ENCODE peak calls at places on chromosomes 12 and 14, in five cellular contexts. Z is H9, M is H1, H is IMR-90, N is neuronal stem cell. D is an unnamed sample.
A peak's percentile ranks its signal among the peaks of the same experiment; 100 is the strongest.

GRCh38 chr12:53173085-53173715 is 7.3 kb upstream of the ZNF740 start:
- DNase-seq in N (no peak), M (no peak), Z (no peak), H (peak; percentile 53), D (no peak)

GRCh38 chr14:38073641-38074040 is 134.1 kb upstream of the SSTR1 start:
- DNase-seq in M (no peak), H (no peak), Z (no peak), N (no peak), D (no peak)

GRCh38 chr12:54217774-54218221 is 29.0 kb upstream of the SMUG1 start:
- DNase-seq in H (no peak), M (peak; percentile 86), N (no peak), Z (peak; percentile 93), D (peak; percentile 83)

GRCh38 chr12:98644433-98644711 is 216 bp downstream of the IKBIP start:
- DNase-seq in M (no peak), H (no peak), N (no peak), Z (peak; percentile 79), D (no peak)

GRCh38 chr12:53299101-53299453 is 418 bp upstream of the MYG1 start:
- DNase-seq in H (peak; percentile 85), Z (no peak), M (no peak), N (no peak), D (peak; percentile 90)

GRCh38 chr12:132550014-132550802 is 60.2 kb downstream of the LRCOL1 start:
- DNase-seq in N (peak; percentile 52), Z (peak; percentile 86), M (peak; percentile 83), H (no peak), D (peak; percentile 76)

GRCh38 chr12:69676257-69677012 is 22.7 kb downstream of the BEST3 start:
- DNase-seq in Z (no peak), M (no peak), N (no peak), H (peak; percentile 18), D (no peak)

GRCh38 chr14:51095854-51096823 is 1.2 kb upstream of the TRIM9 start:
- DNase-seq in Z (peak; percentile 30), H (peak; percentile 35), M (no peak), N (peak; percentile 8), D (peak; percentile 26)

GRCh38 chr12:88083634-88084033 is 54.4 kb upstream of the C12orf50 start:
- DNase-seq in M (no peak), N (no peak), Z (no peak), H (no peak), D (no peak)

GRCh38 chr14:99698642-99699041 is 14.5 kb downstream of the CYP46A1 start:
- DNase-seq in M (peak; percentile 32), H (no peak), N (no peak), Z (no peak), D (no peak)

GRCh38 chr12:19131020-19131431 is 1.5 kb downstream of the PLEKHA5 start:
- DNase-seq in H (peak; percentile 60), N (peak; percentile 15), M (no peak), Z (peak; percentile 67), D (peak; percentile 79)

GRCh38 chr12:953776-954175 is 4.3 kb upstream of the RAD52 start:
- DNase-seq in M (no peak), Z (no peak), H (peak; percentile 68), N (no peak), D (no peak)
- H3K4me2 ChIP-seq in M (no peak overlapping the region), Z (no peak overlapping the region), H (no peak overlapping the region), N (no peak overlapping the region), D (no peak overlapping the region)

GRCh38 chr12:104182621-104183378 is 32.8 kb upstream of the TXNRD1 start:
- DNase-seq in Z (no peak), H (no peak), N (no peak), M (no peak), D (no peak)
- H2BK15ac ChIP-seq in Z (no peak overlapping the region), H (peak overlapping the region; percentile 94), N (no peak overlapping the region), M (no peak overlapping the region), D (no peak overlapping the region)

GRCh38 chr14:62289471-62289870 is 527.3 kb downstream of the SNAPC1 start:
- DNase-seq in N (no peak), M (no peak), H (peak; percentile 66), Z (no peak), D (no peak)
- H3K23ac ChIP-seq in N (no peak overlapping the region), M (no peak overlapping the region), H (no peak overlapping the region), Z (no peak overlapping the region), D (no peak overlapping the region)

DNA sequence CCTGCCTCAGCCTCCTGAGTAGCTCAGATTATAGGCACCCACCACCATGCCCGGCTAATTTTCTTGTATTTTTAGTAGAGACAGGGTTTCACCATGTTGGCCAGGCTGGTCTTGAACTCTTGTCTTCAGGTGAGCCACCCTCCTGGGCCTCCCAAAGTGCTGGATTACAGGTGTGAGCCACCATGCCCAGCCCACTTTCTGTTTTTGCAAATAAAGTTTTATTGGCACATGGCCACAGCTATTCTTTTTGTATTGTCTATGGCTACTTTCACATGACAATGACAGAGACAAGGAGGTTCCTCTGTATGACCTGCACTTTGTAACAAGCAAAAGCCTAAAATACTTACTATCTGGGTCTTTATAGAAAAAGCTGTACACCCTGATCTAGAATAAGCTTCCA is 19.7 kb upstream of the DIABLO start:
- DNase-seq in H (no peak), M (no peak), Z (no peak), N (no peak), D (no peak)
- H3K4me2 ChIP-seq in H (no peak overlapping the region), M (no peak overlapping the region), Z (no peak overlapping the region), N (no peak overlapping the region), D (no peak overlapping the region)

GRCh38 chr12:63779498-63780481 is at the start of gene RXYLT1:
- DNase-seq in H (peak; percentile 67), N (peak; percentile 75), M (peak; percentile 91), Z (peak; percentile 95), D (peak; percentile 88)
- H2BK15ac ChIP-seq in H (peak within 1 kb of the TSS; percentile 98), N (peak within 1 kb of the TSS; percentile 67), M (peak within 1 kb of the TSS; percentile 89), Z (no peak within 1 kb of the TSS), D (no peak within 1 kb of the TSS)

GRCh38 chr12:57430931-57431566 is at the start of gene R3HDM2:
- DNase-seq in N (peak; percentile 85), H (peak; percentile 96), M (peak; percentile 99), Z (peak; percentile 97), D (peak; percentile 95)

GRCh38 chr12:57433370-57433769 is 1.2 kb upstream of the INHBC start:
- DNase-seq in Z (no peak), M (no peak), N (no peak), H (no peak), D (no peak)

GRCh38 chr12:57428965-57429364 is 1.9 kb downstream of the R3HDM2 start:
- DNase-seq in Z (no peak), M (no peak), H (no peak), N (no peak), D (no peak)

GRCh38 chr12:57429473-57430116 is 1.2 kb downstream of the R3HDM2 start:
- DNase-seq in Z (no peak), M (no peak), H (peak; percentile 13), N (no peak), D (no peak)

DNA sequence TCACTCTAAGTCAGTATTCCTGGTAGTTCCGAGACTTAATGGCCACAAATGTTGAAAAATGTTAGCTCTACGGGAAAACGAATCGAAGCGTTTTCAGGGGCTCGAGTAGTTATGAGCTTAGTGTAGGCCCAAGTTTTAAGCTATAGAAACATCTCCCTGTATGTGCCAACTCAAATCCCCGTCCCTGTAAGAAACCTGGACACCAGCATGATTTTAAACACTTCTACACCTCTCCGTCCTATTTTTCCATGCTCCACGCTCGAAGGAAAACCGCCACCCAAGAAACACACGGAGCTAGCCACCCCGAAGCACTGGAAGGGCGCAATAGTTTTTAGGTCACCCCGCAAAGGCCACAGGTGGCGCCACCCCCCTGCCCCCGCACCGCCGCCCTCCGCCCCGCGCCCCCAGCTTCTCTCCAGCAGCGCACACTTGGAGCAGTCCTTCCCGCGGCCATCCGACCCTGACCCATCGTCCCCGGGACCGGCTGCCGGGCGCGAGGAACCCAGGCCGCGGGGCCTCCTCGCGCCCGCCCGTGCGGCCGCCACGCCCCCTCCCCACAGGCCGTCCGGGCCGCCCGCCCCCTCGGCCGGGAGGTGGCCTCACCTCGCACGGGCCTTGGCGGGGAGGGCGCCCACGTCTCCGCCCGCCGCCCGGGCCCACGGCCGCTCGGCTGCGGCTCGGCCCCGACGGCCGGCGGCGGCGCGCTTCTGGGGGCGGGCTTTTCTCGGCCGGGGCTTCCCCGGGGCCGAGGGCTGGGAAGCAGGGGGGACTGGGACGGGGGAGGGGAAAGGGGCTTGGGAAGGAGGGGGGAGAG is 519 bp downstream of the R3HDM2 start:
- DNase-seq in Z (peak; percentile 67), M (peak; percentile 66), N (peak; percentile 31), H (peak; percentile 34), D (peak; percentile 35)
- H3K23ac ChIP-seq in Z (no peak overlapping the region), M (no peak overlapping the region), N (no peak overlapping the region), H (peak overlapping the region; percentile 98), D (no peak overlapping the region)